ENCODE peak calls at places on chromosomes 1 and 21, in nine cellular contexts. One of them, this sample, is unnamed.
A peak's percentile ranks its signal among the peaks of the same experiment; 100 is the strongest.

GRCh38 chr21:32886339-32886738 is 114.8 kb upstream of the PAXBP1 start:
- DNase-seq in pancreas: no peak
- DNase-seq in ovary: no peak
- DNase-seq in uterus: no peak
- DNase-seq in transverse colon: no peak
- DNase-seq in foreskin keratinocyte: no peak
- DNase-seq in testis: no peak
- DNase-seq in upper lobe of left lung: no peak
- DNase-seq in body of pancreas: no peak
- DNase-seq in this sample: no peak

GRCh38 chr1:30335389-30335996 is 387.9 kb downstream of the MATN1 start:
- DNase-seq in ovary: no peak
- DNase-seq in body of pancreas: no peak
- DNase-seq in transverse colon: no peak
- DNase-seq in upper lobe of left lung: no peak
- DNase-seq in pancreas: no peak
- DNase-seq in foreskin keratinocyte: peak; percentile 9
- DNase-seq in testis: no peak
- DNase-seq in uterus: no peak
- DNase-seq in this sample: no peak

GRCh38 chr1:52919051-52919719 is 2.4 kb downstream of the ECHDC2 start:
- DNase-seq in testis: no peak
- DNase-seq in upper lobe of left lung: no peak
- DNase-seq in foreskin keratinocyte: no peak
- DNase-seq in uterus: no peak
- DNase-seq in ovary: no peak
- DNase-seq in body of pancreas: no peak
- DNase-seq in pancreas: no peak
- DNase-seq in transverse colon: no peak
- DNase-seq in this sample: no peak

GRCh38 chr1:11326070-11326469 is 53.1 kb downstream of the UBIAD1 start:
- DNase-seq in body of pancreas: no peak
- DNase-seq in testis: no peak
- DNase-seq in upper lobe of left lung: no peak
- DNase-seq in ovary: no peak
- DNase-seq in pancreas: no peak
- DNase-seq in foreskin keratinocyte: no peak
- DNase-seq in uterus: no peak
- DNase-seq in transverse colon: no peak
- DNase-seq in this sample: no peak

GRCh38 chr1:203278087-203278884 is 27.0 kb upstream of the BTG2 start:
- DNase-seq in foreskin keratinocyte: no peak
- DNase-seq in pancreas: peak; percentile 84
- DNase-seq in upper lobe of left lung: peak; percentile 73
- DNase-seq in testis: peak; percentile 95
- DNase-seq in ovary: peak; percentile 98
- DNase-seq in transverse colon: peak; percentile 83
- DNase-seq in uterus: peak; percentile 98
- DNase-seq in body of pancreas: peak; percentile 86
- DNase-seq in this sample: peak; percentile 97

GRCh38 chr21:38806153-38806941 is 618 bp downstream of the ETS2 start:
- DNase-seq in body of pancreas: peak; percentile 34
- DNase-seq in upper lobe of left lung: peak; percentile 90
- DNase-seq in ovary: peak; percentile 59
- DNase-seq in pancreas: peak; percentile 73
- DNase-seq in foreskin keratinocyte: no peak
- DNase-seq in transverse colon: peak; percentile 45
- DNase-seq in uterus: no peak
- DNase-seq in testis: no peak
- DNase-seq in this sample: no peak

GRCh38 chr1:2334883-2335534 is 56.3 kb downstream of the MORN1 start:
- DNase-seq in upper lobe of left lung: no peak
- DNase-seq in uterus: no peak
- DNase-seq in pancreas: no peak
- DNase-seq in body of pancreas: no peak
- DNase-seq in ovary: no peak
- DNase-seq in transverse colon: no peak
- DNase-seq in foreskin keratinocyte: peak; percentile 21
- DNase-seq in testis: no peak
- DNase-seq in this sample: no peak

GRCh38 chr1:94479682-94480081 is 61.5 kb downstream of the ABCD3 start:
- DNase-seq in uterus: no peak
- DNase-seq in foreskin keratinocyte: no peak
- DNase-seq in testis: no peak
- DNase-seq in transverse colon: no peak
- DNase-seq in body of pancreas: no peak
- DNase-seq in pancreas: no peak
- DNase-seq in upper lobe of left lung: no peak
- DNase-seq in ovary: no peak
- DNase-seq in this sample: no peak

GRCh38 chr1:180136311-180136967 is 18.2 kb upstream of the QSOX1 start:
- DNase-seq in uterus: no peak
- DNase-seq in ovary: no peak
- DNase-seq in foreskin keratinocyte: no peak
- DNase-seq in testis: no peak
- DNase-seq in body of pancreas: no peak
- DNase-seq in transverse colon: no peak
- DNase-seq in upper lobe of left lung: no peak
- DNase-seq in pancreas: no peak
- DNase-seq in this sample: no peak

GRCh38 chr1:109395602-109396512 is 1.9 kb downstream of the SORT1 start:
- DNase-seq in testis: no peak
- DNase-seq in body of pancreas: no peak
- DNase-seq in ovary: no peak
- DNase-seq in transverse colon: peak; percentile 36
- DNase-seq in pancreas: no peak
- DNase-seq in foreskin keratinocyte: no peak
- DNase-seq in upper lobe of left lung: no peak
- DNase-seq in uterus: no peak
- DNase-seq in this sample: no peak

GRCh38 chr1:102047724-102048123 is 51.0 kb upstream of the OLFM3 start:
- DNase-seq in testis: no peak
- DNase-seq in uterus: no peak
- DNase-seq in body of pancreas: no peak
- DNase-seq in upper lobe of left lung: no peak
- DNase-seq in transverse colon: no peak
- DNase-seq in ovary: no peak
- DNase-seq in pancreas: no peak
- DNase-seq in foreskin keratinocyte: no peak
- DNase-seq in this sample: no peak

GRCh38 chr1:154342836-154343472 is 17.6 kb downstream of the ATP8B2 start:
- DNase-seq in testis: no peak
- DNase-seq in foreskin keratinocyte: no peak
- DNase-seq in upper lobe of left lung: peak; percentile 82
- DNase-seq in pancreas: no peak
- DNase-seq in transverse colon: peak; percentile 61
- DNase-seq in ovary: no peak
- DNase-seq in uterus: no peak
- DNase-seq in body of pancreas: no peak
- DNase-seq in this sample: no peak

GRCh38 chr1:47709302-47710074 is 271.6 kb downstream of the FOXD2 start:
- DNase-seq in foreskin keratinocyte: no peak
- DNase-seq in testis: no peak
- DNase-seq in body of pancreas: no peak
- DNase-seq in pancreas: peak; percentile 70
- DNase-seq in transverse colon: peak; percentile 50
- DNase-seq in uterus: no peak
- DNase-seq in upper lobe of left lung: peak; percentile 87
- DNase-seq in ovary: no peak
- DNase-seq in this sample: no peak

GRCh38 chr21:42251654-42252053 is 32.7 kb downstream of the ABCG1 start:
- DNase-seq in foreskin keratinocyte: no peak
- DNase-seq in testis: no peak
- DNase-seq in uterus: no peak
- DNase-seq in pancreas: no peak
- DNase-seq in ovary: no peak
- DNase-seq in body of pancreas: no peak
- DNase-seq in transverse colon: no peak
- DNase-seq in upper lobe of left lung: no peak
- DNase-seq in this sample: no peak

GRCh38 chr1:113109908-113110554 is 37.0 kb downstream of the LRIG2 start:
- DNase-seq in ovary: peak; percentile 66
- DNase-seq in testis: peak; percentile 43
- DNase-seq in transverse colon: no peak
- DNase-seq in upper lobe of left lung: no peak
- DNase-seq in uterus: peak; percentile 32
- DNase-seq in body of pancreas: peak; percentile 19
- DNase-seq in foreskin keratinocyte: no peak
- DNase-seq in pancreas: no peak
- DNase-seq in this sample: no peak

GRCh38 chr1:205346956-205347574 is 9.7 kb downstream of the KLHDC8A start:
- DNase-seq in pancreas: no peak
- DNase-seq in body of pancreas: no peak
- DNase-seq in ovary: no peak
- DNase-seq in transverse colon: no peak
- DNase-seq in foreskin keratinocyte: peak; percentile 22
- DNase-seq in uterus: no peak
- DNase-seq in testis: no peak
- DNase-seq in upper lobe of left lung: no peak
- DNase-seq in this sample: no peak

GRCh38 chr1:51266181-51266580 is 30.1 kb downstream of the RNF11 start:
- DNase-seq in upper lobe of left lung: no peak
- DNase-seq in foreskin keratinocyte: no peak
- DNase-seq in pancreas: no peak
- DNase-seq in ovary: no peak
- DNase-seq in transverse colon: no peak
- DNase-seq in testis: no peak
- DNase-seq in uterus: no peak
- DNase-seq in body of pancreas: no peak
- DNase-seq in this sample: no peak
- H3K4me1 ChIP-seq in upper lobe of left lung: peaks cover 31% of the 10 kb centered on the region
- H3K4me1 ChIP-seq in foreskin keratinocyte: peaks cover 36% of the 10 kb centered on the region
- H3K4me1 ChIP-seq in pancreas: no peaks in the 10 kb centered on the region
- H3K4me1 ChIP-seq in ovary: peaks cover 13% of the 10 kb centered on the region
- H3K4me1 ChIP-seq in transverse colon: peaks cover 42% of the 10 kb centered on the region
- H3K4me1 ChIP-seq in testis: peaks cover 9% of the 10 kb centered on the region
- H3K4me1 ChIP-seq in uterus: no peaks in the 10 kb centered on the region
- H3K4me1 ChIP-seq in body of pancreas: peaks cover 20% of the 10 kb centered on the region
- H3K4me1 ChIP-seq in this sample: peaks cover 62% of the 10 kb centered on the region

GRCh38 chr1:3907031-3907534 is 7.0 kb upstream of the C1orf174 start:
- DNase-seq in ovary: no peak
- DNase-seq in uterus: no peak
- DNase-seq in testis: no peak
- DNase-seq in body of pancreas: peak; percentile 10
- DNase-seq in foreskin keratinocyte: no peak
- DNase-seq in upper lobe of left lung: peak; percentile 71
- DNase-seq in pancreas: no peak
- DNase-seq in transverse colon: no peak
- DNase-seq in this sample: peak; percentile 60
- TF ChIP-seq CTCF in ovary: no peak
- TF ChIP-seq CTCF in uterus: no peak
- TF ChIP-seq CTCF in testis: no peak
- TF ChIP-seq CTCF in body of pancreas: no peak
- TF ChIP-seq CTCF in foreskin keratinocyte: peak; percentile 45
- TF ChIP-seq CTCF in upper lobe of left lung: no peak
- TF ChIP-seq CTCF in pancreas: no peak
- TF ChIP-seq CTCF in transverse colon: no peak
- TF ChIP-seq CTCF in this sample: no peak

DNA sequence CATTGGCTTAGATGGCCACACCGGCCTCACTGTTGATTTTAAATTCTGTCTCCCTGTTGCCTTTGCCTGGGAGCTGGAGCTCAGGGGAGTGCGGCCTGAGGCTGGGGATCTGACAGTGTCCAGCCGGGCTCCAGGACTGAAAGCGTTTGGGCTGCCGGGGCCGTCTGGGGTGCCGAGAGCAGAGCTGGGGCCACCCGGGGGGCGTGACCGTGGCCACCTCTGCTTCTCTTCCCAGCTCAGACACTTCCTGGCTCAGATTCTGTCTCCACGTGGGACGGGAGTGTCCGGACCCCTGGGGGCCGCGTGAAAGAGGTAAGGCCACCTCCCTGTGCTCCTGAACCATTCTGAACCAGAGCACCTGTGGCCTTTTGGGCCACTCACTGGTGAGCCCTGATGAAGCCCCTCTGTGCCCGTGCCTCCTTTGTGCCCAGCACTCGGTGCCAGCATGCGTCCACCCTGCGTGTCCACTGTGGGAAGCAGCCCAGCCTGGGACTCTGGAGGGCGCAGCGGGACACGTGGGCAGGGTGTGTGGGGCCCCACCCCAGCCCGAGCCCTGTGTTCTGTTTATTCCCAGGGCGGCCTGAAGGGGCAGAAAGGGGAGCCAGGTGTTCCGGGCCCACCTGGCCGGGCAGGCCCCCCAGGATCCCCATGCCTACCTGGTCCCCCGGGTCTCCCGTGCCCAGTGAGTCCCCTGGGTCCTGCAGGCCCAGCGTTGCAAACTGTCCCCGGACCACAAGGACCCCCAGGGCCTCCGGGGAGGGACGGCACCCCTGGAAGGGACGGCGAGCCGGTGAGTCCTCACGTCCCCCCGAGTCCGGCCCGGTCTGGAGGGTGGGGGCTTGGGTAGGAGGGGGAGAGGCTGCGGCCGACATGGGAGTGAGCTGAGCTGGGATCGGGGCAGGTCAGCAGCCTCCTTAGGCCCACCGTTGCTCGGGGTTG is 64.8 kb downstream of the SLC19A1 start:
- DNase-seq in transverse colon: no peak
- DNase-seq in foreskin keratinocyte: no peak
- DNase-seq in pancreas: no peak
- DNase-seq in body of pancreas: no peak
- DNase-seq in ovary: no peak
- DNase-seq in upper lobe of left lung: peak; percentile 81
- DNase-seq in uterus: no peak
- DNase-seq in testis: no peak
- DNase-seq in this sample: no peak
- H3K27ac ChIP-seq in transverse colon: peak overlapping the region; percentile 56
- H3K27ac ChIP-seq in foreskin keratinocyte: no peak overlapping the region
- H3K27ac ChIP-seq in pancreas: peak overlapping the region; percentile 28
- H3K27ac ChIP-seq in body of pancreas: no peak overlapping the region
- H3K27ac ChIP-seq in ovary: no peak overlapping the region
- H3K27ac ChIP-seq in upper lobe of left lung: peak overlapping the region; percentile 72
- H3K27ac ChIP-seq in uterus: peak overlapping the region; percentile 22
- H3K27ac ChIP-seq in testis: no peak overlapping the region
- H3K27ac ChIP-seq in this sample: peak overlapping the region; percentile 24

DNA sequence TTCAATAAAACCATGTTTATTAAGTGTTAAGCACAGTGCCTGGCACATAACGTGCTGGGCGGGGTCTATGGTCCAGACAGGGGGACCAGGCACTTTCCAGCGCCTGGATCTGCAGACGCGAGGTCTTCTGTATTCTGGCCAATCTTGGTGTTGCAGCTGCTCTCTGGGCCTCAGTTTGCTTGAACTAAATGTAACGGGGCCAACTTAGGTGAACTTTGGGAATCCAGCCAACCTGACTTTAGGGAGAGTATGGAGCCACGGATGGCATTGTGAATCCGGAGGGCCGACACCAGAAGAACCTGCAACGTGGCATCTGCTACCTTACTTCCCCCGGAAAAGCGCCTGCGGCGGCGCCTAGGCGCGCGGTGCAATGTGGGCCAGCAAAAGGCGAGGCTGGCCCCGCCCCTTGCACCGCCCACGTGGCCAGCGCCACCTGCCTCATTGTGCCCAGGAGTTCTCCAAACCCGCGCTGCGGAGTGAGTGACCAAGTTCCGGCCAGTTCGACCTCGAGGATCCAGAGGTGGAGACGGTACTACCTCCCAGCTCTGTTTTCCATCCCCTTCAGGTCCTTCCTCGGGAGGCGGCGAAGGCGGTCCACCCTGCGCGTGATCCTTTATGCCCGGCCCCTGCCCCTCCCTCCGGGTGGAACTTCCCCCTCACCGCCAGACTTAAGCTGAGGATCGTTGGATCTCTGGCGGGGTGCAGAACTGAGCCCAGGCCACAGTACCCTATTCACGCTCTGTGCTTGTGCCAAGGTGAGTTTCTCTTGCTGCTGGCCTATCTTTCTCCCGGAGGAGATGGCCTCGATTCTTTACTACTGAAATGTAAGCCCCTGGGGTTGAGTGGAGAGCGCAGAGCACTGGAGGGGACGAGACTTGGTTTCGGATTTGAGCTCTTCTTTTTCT is at the start of gene AKR1A1:
- DNase-seq in pancreas: peak; percentile 95
- DNase-seq in testis: peak; percentile 90
- DNase-seq in ovary: peak; percentile 84
- DNase-seq in upper lobe of left lung: peak; percentile 98
- DNase-seq in body of pancreas: peak; percentile 92
- DNase-seq in uterus: peak; percentile 81
- DNase-seq in transverse colon: peak; percentile 92
- DNase-seq in foreskin keratinocyte: peak; percentile 77
- DNase-seq in this sample: peak; percentile 93
- H3K4me1 ChIP-seq in pancreas: peaks cover 8% of the 10 kb centered on the region
- H3K4me1 ChIP-seq in testis: peaks cover 6% of the 10 kb centered on the region
- H3K4me1 ChIP-seq in ovary: peaks cover 1% of the 10 kb centered on the region
- H3K4me1 ChIP-seq in upper lobe of left lung: peaks cover 13% of the 10 kb centered on the region
- H3K4me1 ChIP-seq in body of pancreas: peaks cover 37% of the 10 kb centered on the region
- H3K4me1 ChIP-seq in uterus: no peaks in the 10 kb centered on the region
- H3K4me1 ChIP-seq in transverse colon: peaks cover 36% of the 10 kb centered on the region
- H3K4me1 ChIP-seq in foreskin keratinocyte: peaks cover 5% of the 10 kb centered on the region
- H3K4me1 ChIP-seq in this sample: peaks cover 9% of the 10 kb centered on the region